ENCODE peak calls at places on chromosome 13, in four cellular contexts. One of them, this sample, is unnamed.

GRCh38 chr13:100848304-100848703 is 173.7 kb upstream of the TMTC4 start:
- DNase-seq in body of pancreas: no peak
- DNase-seq in heart left ventricle: no peak
- DNase-seq in uterus: no peak
- DNase-seq in this sample: no peak

GRCh38 chr13:58843567-58843966 is 1212.0 kb downstream of the PCDH17 start:
- DNase-seq in body of pancreas: no peak
- DNase-seq in heart left ventricle: no peak
- DNase-seq in uterus: no peak
- DNase-seq in this sample: no peak

GRCh38 chr13:65461590-65461989 is 1768.5 kb downstream of the PCDH9 start:
- DNase-seq in body of pancreas: no peak
- DNase-seq in heart left ventricle: no peak
- DNase-seq in uterus: no peak
- DNase-seq in this sample: no peak

GRCh38 chr13:98293103-98293502 is 116.0 kb upstream of the RNF113B start:
- DNase-seq in body of pancreas: peak; percentile 80
- DNase-seq in uterus: no peak
- DNase-seq in heart left ventricle: no peak
- DNase-seq in this sample: no peak

GRCh38 chr13:49082653-49083536 is 107.2 kb downstream of the FNDC3A start:
- DNase-seq in body of pancreas: no peak
- DNase-seq in heart left ventricle: no peak
- DNase-seq in uterus: no peak
- DNase-seq in this sample: no peak

GRCh38 chr13:23506071-23506820 is 64.0 kb upstream of the TNFRSF19 start:
- DNase-seq in body of pancreas: no peak
- DNase-seq in heart left ventricle: peak; percentile 18
- DNase-seq in uterus: no peak
- DNase-seq in this sample: no peak

GRCh38 chr13:30142502-30143211 is 164.7 kb downstream of the KATNAL1 start:
- DNase-seq in body of pancreas: peak; percentile 66
- DNase-seq in heart left ventricle: no peak
- DNase-seq in uterus: peak; percentile 57
- DNase-seq in this sample: no peak

GRCh38 chr13:48515732-48516131 is 17.1 kb downstream of the RCBTB2 start:
- DNase-seq in body of pancreas: no peak
- DNase-seq in heart left ventricle: no peak
- DNase-seq in uterus: no peak
- DNase-seq in this sample: no peak

GRCh38 chr13:108495686-108496363 is 133.6 kb upstream of the MYO16 start:
- DNase-seq in body of pancreas: no peak
- DNase-seq in uterus: no peak
- DNase-seq in heart left ventricle: no peak
- DNase-seq in this sample: no peak

GRCh38 chr13:20968745-20969144 is 66.2 kb upstream of the XPO4 start:
- DNase-seq in heart left ventricle: no peak
- DNase-seq in uterus: no peak
- DNase-seq in body of pancreas: no peak
- DNase-seq in this sample: no peak

GRCh38 chr13:107476068-107476467 is 739.3 kb downstream of the LIG4 start:
- DNase-seq in body of pancreas: no peak
- DNase-seq in uterus: no peak
- DNase-seq in heart left ventricle: no peak
- DNase-seq in this sample: no peak

GRCh38 chr13:111503905-111504695 is 183.7 kb downstream of the TEX29 start:
- DNase-seq in heart left ventricle: no peak
- DNase-seq in body of pancreas: no peak
- DNase-seq in uterus: no peak
- DNase-seq in this sample: no peak

GRCh38 chr13:70386919-70387318 is 278.7 kb upstream of the KLHL1 start:
- DNase-seq in heart left ventricle: no peak
- DNase-seq in body of pancreas: no peak
- DNase-seq in uterus: no peak
- DNase-seq in this sample: no peak

GRCh38 chr13:74103970-74104555 is 30.1 kb downstream of the KLF12 start:
- DNase-seq in body of pancreas: no peak
- DNase-seq in uterus: no peak
- DNase-seq in heart left ventricle: no peak
- DNase-seq in this sample: no peak

GRCh38 chr13:46687810-46688209 is 109.2 kb downstream of the ESD start:
- DNase-seq in body of pancreas: peak; percentile 54
- DNase-seq in uterus: no peak
- DNase-seq in heart left ventricle: peak; percentile 32
- DNase-seq in this sample: no peak

GRCh38 chr13:20823071-20823470 is 49.3 kb upstream of the EEF1AKMT1 start:
- DNase-seq in body of pancreas: no peak
- DNase-seq in heart left ventricle: no peak
- DNase-seq in uterus: no peak
- DNase-seq in this sample: no peak

GRCh38 chr13:43072394-43072793 is 49.0 kb downstream of the DNAJC15 start:
- DNase-seq in heart left ventricle: no peak
- DNase-seq in body of pancreas: peak; percentile 36
- DNase-seq in uterus: peak; percentile 37
- DNase-seq in this sample: no peak

GRCh38 chr13:113145911-113146598 is 12.4 kb upstream of the PROZ start:
- DNase-seq in heart left ventricle: no peak
- DNase-seq in body of pancreas: no peak
- DNase-seq in uterus: no peak
- DNase-seq in this sample: no peak

GRCh38 chr13:79724348-79725103 is 243.6 kb downstream of the NDFIP2 start:
- DNase-seq in uterus: no peak
- DNase-seq in heart left ventricle: no peak
- DNase-seq in body of pancreas: peak; percentile 59
- DNase-seq in this sample: peak; percentile 37

GRCh38 chr13:98204546-98204945 is 27.5 kb upstream of the RNF113B start:
- DNase-seq in uterus: no peak
- DNase-seq in heart left ventricle: no peak
- DNase-seq in body of pancreas: no peak
- DNase-seq in this sample: no peak

GRCh38 chr13:93345642-93346220 is 119.1 kb downstream of the GPC6 start:
- DNase-seq in body of pancreas: no peak
- DNase-seq in uterus: no peak
- DNase-seq in heart left ventricle: no peak
- DNase-seq in this sample: no peak

GRCh38 chr13:108776650-108777049 is 147.2 kb downstream of the MYO16 start:
- DNase-seq in body of pancreas: no peak
- DNase-seq in heart left ventricle: no peak
- DNase-seq in uterus: no peak
- DNase-seq in this sample: no peak

GRCh38 chr13:73072501-73072900 is 13.7 kb downstream of the KLF5 start:
- DNase-seq in body of pancreas: no peak
- DNase-seq in heart left ventricle: no peak
- DNase-seq in uterus: no peak
- DNase-seq in this sample: no peak

GRCh38 chr13:112892759-112893569 is 76.0 kb upstream of the MCF2L start:
- DNase-seq in heart left ventricle: no peak
- DNase-seq in body of pancreas: peak; percentile 75
- DNase-seq in uterus: no peak
- DNase-seq in this sample: no peak

GRCh38 chr13:34620073-34620858 is 321.8 kb upstream of the NBEA start:
- DNase-seq in uterus: no peak
- DNase-seq in body of pancreas: no peak
- DNase-seq in heart left ventricle: no peak
- DNase-seq in this sample: no peak

GRCh38 chr13:46556380-46556779 is 3.4 kb downstream of the LRCH1 start:
- DNase-seq in body of pancreas: no peak
- DNase-seq in uterus: no peak
- DNase-seq in heart left ventricle: no peak
- DNase-seq in this sample: no peak

GRCh38 chr13:95628488-95628887 is 16.0 kb downstream of the DZIP1 start:
- DNase-seq in body of pancreas: no peak
- DNase-seq in uterus: no peak
- DNase-seq in heart left ventricle: no peak
- DNase-seq in this sample: no peak

DNA sequence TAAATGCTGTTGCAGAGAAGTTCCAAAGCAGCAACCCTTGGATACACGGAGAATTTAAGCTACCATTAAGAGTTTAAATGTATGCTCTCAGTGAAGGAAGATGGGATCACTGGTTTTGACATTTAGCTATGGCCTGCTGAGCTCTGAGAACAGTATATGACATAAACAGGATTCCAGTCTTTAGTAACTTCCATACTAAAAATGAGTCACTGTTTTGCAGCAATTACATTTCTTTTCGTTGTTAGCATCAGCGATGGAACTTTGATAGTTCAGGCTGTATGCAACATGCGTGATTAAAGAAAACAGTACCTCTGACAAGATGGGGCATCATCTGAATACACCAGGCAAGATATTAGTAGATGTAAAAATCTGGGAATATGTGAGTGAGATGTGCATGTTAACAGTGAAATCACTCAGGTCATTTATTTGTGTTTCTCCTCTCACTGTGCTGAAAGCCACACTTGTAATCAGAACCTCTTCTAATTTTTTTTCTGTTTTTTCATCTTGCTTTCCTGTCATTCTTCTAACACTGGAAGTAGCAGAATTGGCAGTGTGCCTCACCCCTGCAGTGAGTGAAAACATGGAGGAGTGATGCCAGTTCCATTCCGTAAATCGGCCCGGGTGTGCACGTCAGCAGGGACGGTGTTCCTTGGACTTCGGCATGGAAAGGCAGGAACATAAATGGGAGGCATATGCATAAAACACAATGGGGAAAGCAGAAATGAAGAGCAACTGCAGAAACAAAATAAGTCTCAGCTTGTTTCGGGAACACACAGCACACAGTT is 361.5 kb downstream of the OXGR1 start:
- DNase-seq in body of pancreas: no peak
- DNase-seq in heart left ventricle: no peak
- DNase-seq in uterus: no peak
- DNase-seq in this sample: no peak
- H3K27ac ChIP-seq in body of pancreas: no peak overlapping the region
- H3K27ac ChIP-seq in heart left ventricle: no peak overlapping the region
- H3K27ac ChIP-seq in uterus: no peak overlapping the region
- H3K27ac ChIP-seq in this sample: no peak overlapping the region

DNA sequence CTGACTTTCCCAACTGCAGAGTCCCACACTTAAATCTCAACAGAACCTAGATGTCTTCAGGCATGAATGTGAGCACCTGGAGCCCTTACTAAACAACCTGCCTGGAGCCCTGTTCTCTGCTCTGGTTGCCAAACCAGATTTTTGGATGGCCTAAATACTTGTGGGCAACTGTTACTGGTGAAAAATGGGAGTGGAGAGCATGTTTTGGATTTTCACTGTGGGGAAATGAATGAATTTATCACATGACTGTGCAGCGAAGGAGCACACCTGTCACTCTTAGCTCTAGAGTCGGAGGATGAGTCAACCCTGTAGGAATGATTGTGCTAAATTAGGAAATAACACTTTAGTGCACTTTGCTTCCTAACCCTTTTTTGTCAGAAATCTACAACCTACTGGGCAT is 30.3 kb downstream of the SHISA2 start:
- DNase-seq in uterus: no peak
- DNase-seq in body of pancreas: no peak
- DNase-seq in heart left ventricle: no peak
- DNase-seq in this sample: no peak
- H3K4me1 ChIP-seq in uterus: no peaks in the 10 kb centered on the region
- H3K4me1 ChIP-seq in body of pancreas: peaks cover 32% of the 10 kb centered on the region
- H3K4me1 ChIP-seq in heart left ventricle: peaks cover 5% of the 10 kb centered on the region
- H3K4me1 ChIP-seq in this sample: peaks cover 47% of the 10 kb centered on the region

GRCh38 chr13:66716502-66716901 is 513.6 kb downstream of the PCDH9 start:
- DNase-seq in uterus: no peak
- DNase-seq in body of pancreas: no peak
- DNase-seq in heart left ventricle: no peak
- DNase-seq in this sample: no peak

DNA sequence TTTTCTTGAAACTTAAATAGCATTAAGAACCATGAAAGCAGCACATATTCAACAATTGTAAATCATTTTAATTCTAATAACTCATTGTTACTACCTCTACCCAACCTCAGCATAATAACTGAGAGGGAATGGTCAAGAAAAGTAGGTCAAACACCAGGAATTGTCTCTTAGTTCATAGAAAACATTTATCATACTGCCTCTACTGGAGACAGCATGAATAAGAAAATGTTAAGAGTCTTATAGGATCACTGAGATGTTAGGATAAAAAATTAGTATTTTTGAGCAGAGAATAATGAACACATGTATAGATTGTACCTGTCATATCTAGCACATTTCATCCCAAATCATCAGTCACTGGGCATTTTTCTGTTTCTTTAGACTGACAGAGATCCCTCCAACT is 515.3 kb downstream of the PCDH9 start:
- DNase-seq in heart left ventricle: no peak
- DNase-seq in uterus: no peak
- DNase-seq in body of pancreas: no peak
- DNase-seq in this sample: no peak
- TF ChIP-seq CTCF in heart left ventricle: no peak
- TF ChIP-seq CTCF in uterus: no peak
- TF ChIP-seq CTCF in body of pancreas: no peak
- TF ChIP-seq CTCF in this sample: no peak

GRCh38 chr13:105474983-105475382 is 1060.5 kb downstream of the EFNB2 start:
- DNase-seq in body of pancreas: no peak
- DNase-seq in heart left ventricle: no peak
- DNase-seq in uterus: no peak
- DNase-seq in this sample: no peak
- H3K27ac ChIP-seq in body of pancreas: no peak overlapping the region
- H3K27ac ChIP-seq in heart left ventricle: no peak overlapping the region
- H3K27ac ChIP-seq in uterus: no peak overlapping the region
- H3K27ac ChIP-seq in this sample: no peak overlapping the region

DNA sequence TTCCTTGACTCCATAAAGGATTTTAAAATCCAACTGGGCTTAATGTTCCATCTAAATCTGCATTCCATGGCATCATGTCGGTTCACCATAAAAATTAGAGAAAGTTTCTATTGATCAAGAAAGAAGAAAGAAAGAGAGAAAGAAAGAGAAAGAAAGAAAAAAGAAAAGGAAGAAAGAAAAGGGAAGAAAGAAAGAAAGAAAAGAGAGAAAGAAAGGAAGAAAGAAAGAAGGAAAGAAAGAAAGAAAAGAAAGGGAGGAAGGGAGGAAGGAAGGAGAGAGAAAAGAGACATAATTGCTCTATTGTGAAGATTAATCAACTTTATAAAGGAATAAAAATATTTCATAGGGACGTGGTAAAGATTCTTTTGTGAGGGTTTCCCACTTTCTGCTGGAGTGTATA is 329.2 kb downstream of the DLEU7 start:
- DNase-seq in body of pancreas: no peak
- DNase-seq in uterus: no peak
- DNase-seq in heart left ventricle: no peak
- DNase-seq in this sample: no peak
- H3K4me1 ChIP-seq in body of pancreas: peaks cover 30% of the 10 kb centered on the region
- H3K4me1 ChIP-seq in uterus: no peaks in the 10 kb centered on the region
- H3K4me1 ChIP-seq in heart left ventricle: peaks cover 7% of the 10 kb centered on the region
- H3K4me1 ChIP-seq in this sample: peaks cover 41% of the 10 kb centered on the region

GRCh38 chr13:26719356-26719945 is 41.1 kb downstream of the GPR12 start:
- DNase-seq in body of pancreas: no peak
- DNase-seq in heart left ventricle: no peak
- DNase-seq in uterus: no peak
- DNase-seq in this sample: no peak
- TF ChIP-seq CTCF in body of pancreas: no peak
- TF ChIP-seq CTCF in heart left ventricle: no peak
- TF ChIP-seq CTCF in uterus: no peak
- TF ChIP-seq CTCF in this sample: no peak

GRCh38 chr13:45055902-45056648 is 64.2 kb upstream of the GTF2F2 start:
- DNase-seq in heart left ventricle: no peak
- DNase-seq in body of pancreas: no peak
- DNase-seq in uterus: peak; percentile 40
- DNase-seq in this sample: peak; percentile 22
- H3K27ac ChIP-seq in heart left ventricle: peak overlapping the region; percentile 38
- H3K27ac ChIP-seq in body of pancreas: no peak overlapping the region
- H3K27ac ChIP-seq in uterus: peak overlapping the region; percentile 69
- H3K27ac ChIP-seq in this sample: no peak overlapping the region